ENCODE peak calls at places on chromosomes 1 and 21, in four cellular contexts. Q is K562, U is HL-60, A is GM12878. S is an unnamed sample.

GRCh38 chr1:224080082-224080774 is 33.7 kb upstream of the FBXO28 start:
- DNase-seq in U (no peak), Q (peak), A (no peak), S (no peak)

GRCh38 chr1:186710696-186711095 is 30.5 kb upstream of the PTGS2 start:
- DNase-seq in Q (no peak), A (no peak), U (no peak), S (no peak)

GRCh38 chr1:221439008-221439733 is 302.7 kb downstream of the DUSP10 start:
- DNase-seq in U (no peak), A (peak), Q (no peak), S (peak)

GRCh38 chr1:88375977-88376376 is 308.1 kb upstream of the PKN2 start:
- DNase-seq in U (no peak), A (no peak), Q (no peak), S (no peak)

GRCh38 chr1:162878000-162878596 is 17.1 kb upstream of the CCDC190 start:
- DNase-seq in A (no peak), Q (peak), U (no peak), S (no peak)

GRCh38 chr1:221069178-221069903 is 190.1 kb downstream of the HLX start:
- DNase-seq in U (no peak), Q (no peak), A (peak), S (no peak)

GRCh38 chr21:41428847-41429246 is 2.8 kb downstream of the MX1 start:
- DNase-seq in Q (no peak), U (no peak), A (no peak), S (no peak)

GRCh38 chr21:29504751-29505321 is 206.1 kb downstream of the BACH1 start:
- DNase-seq in U (no peak), Q (peak), A (no peak), S (no peak)

GRCh38 chr1:3612123-3612522 is 815 bp upstream of the MEGF6 start:
- DNase-seq in U (no peak), A (no peak), Q (no peak), S (no peak)

GRCh38 chr1:4113897-4114296 is 213.8 kb upstream of the C1orf174 start:
- DNase-seq in A (no peak), U (no peak), Q (no peak), S (no peak)

GRCh38 chr1:223245411-223245810 is 102.4 kb upstream of the TLR5 start:
- DNase-seq in Q (no peak), A (no peak), U (no peak), S (no peak)

GRCh38 chr1:206985162-206985749 is 15.0 kb upstream of the FCAMR start:
- DNase-seq in Q (no peak), U (no peak), A (no peak), S (no peak)

GRCh38 chr1:87478231-87478630 is 149.6 kb downstream of the LMO4 start:
- DNase-seq in A (no peak), U (no peak), Q (peak), S (no peak)

GRCh38 chr1:100539836-100540536 is 2.0 kb downstream of the GPR88 start:
- DNase-seq in Q (no peak), U (no peak), A (no peak), S (no peak)

GRCh38 chr1:84048820-84049219 is 49.9 kb upstream of the TTLL7 start:
- DNase-seq in U (no peak), Q (no peak), A (no peak), S (no peak)

GRCh38 chr1:41900611-41901444 is 17.9 kb downstream of the HIVEP3 start:
- DNase-seq in U (no peak), A (no peak), Q (no peak), S (no peak)

GRCh38 chr1:1066403-1067283 is 7.5 kb downstream of the RNF223 start:
- DNase-seq in Q (no peak), A (no peak), U (no peak), S (no peak)

GRCh38 chr21:35150562-35151226 is 101.6 kb upstream of the RUNX1 start:
- DNase-seq in U (no peak), Q (no peak), A (no peak), S (no peak)

GRCh38 chr21:42732033-42732410 is 78.6 kb downstream of the PDE9A start:
- DNase-seq in A (no peak), Q (no peak), U (no peak), S (no peak)

GRCh38 chr1:66300986-66301451 is 232.9 kb upstream of the SGIP1 start:
- DNase-seq in Q (no peak), U (no peak), A (peak), S (no peak)

GRCh38 chr1:119732465-119733168 is 20.9 kb downstream of the PHGDH start:
- DNase-seq in U (no peak), Q (no peak), A (no peak), S (no peak)

GRCh38 chr1:62541048-62541447 is 56.3 kb upstream of the ANGPTL3 start:
- DNase-seq in A (no peak), Q (no peak), U (no peak), S (no peak)

GRCh38 chr1:53246261-53247134 is 8.2 kb upstream of the MAGOH start:
- DNase-seq in U (no peak), A (no peak), Q (no peak), S (no peak)

GRCh38 chr1:14866841-14867626 is 268.5 kb downstream of the KAZN start:
- DNase-seq in U (no peak), A (no peak), Q (no peak), S (no peak)

GRCh38 chr21:16195476-16195875 is 465.7 kb downstream of the USP25 start:
- DNase-seq in Q (no peak), U (no peak), A (no peak), S (no peak)

GRCh38 chr1:14768589-14769304 is 170.3 kb downstream of the KAZN start:
- DNase-seq in U (no peak), A (no peak), Q (no peak), S (no peak)

GRCh38 chr21:43343992-43344886 is 82.7 kb downstream of the SIK1 start:
- DNase-seq in A (no peak), U (no peak), Q (no peak), S (no peak)

GRCh38 chr1:101995984-101996731 is 568 bp downstream of the OLFM3 start:
- DNase-seq in U (no peak), A (no peak), Q (no peak), S (no peak)

GRCh38 chr1:29732438-29732837 is 496.1 kb downstream of the PTPRU start:
- DNase-seq in A (no peak), U (no peak), Q (no peak), S (no peak)

GRCh38 chr1:3319874-3320245 is 134.6 kb upstream of the ARHGEF16 start:
- DNase-seq in U (peak), Q (peak), A (no peak), S (peak)

GRCh38 chr1:25661043-25661807 is 44.6 kb downstream of the MAN1C1 start:
- DNase-seq in A (no peak), U (peak), Q (no peak), S (no peak)
- TF ChIP-seq SPI1 in A (no peak), U (no peak), Q (no peak), S (no peak)

DNA sequence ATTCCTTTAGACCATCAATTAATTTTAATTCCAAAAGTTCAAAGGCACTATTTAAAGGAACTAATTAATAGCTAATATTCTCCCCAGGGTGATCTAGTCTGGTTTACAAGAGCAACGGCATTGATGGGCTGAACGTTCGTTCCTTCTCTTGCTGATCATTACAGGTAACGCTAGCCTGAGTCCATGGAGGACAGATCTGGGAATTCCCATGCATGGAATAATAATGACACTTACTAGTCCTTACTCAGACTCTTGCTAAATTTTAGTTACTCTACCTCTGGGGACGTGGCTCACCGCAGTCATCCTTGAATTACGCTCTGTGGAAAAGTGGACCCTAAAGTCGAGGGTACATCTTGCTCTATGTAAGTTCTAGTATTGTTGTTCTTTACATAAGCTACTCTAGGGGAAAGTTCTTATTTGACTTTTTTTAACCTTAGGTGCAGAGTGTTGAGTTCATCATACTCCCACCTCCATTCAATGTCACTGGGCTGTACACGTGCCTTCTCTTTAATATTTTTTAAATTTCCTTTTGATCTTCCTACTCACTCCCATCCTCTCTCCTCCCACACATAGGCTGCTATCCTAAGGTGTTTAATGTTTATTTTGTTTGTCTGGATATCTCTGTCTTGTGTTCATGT is 133.9 kb downstream of the ZNF281 start:
- DNase-seq in U (no peak), Q (no peak), A (no peak), S (no peak)
- TF ChIP-seq SPI1 in U (no peak), Q (no peak), A (no peak), S (no peak)

GRCh38 chr1:227059076-227059475 is 119.0 kb downstream of the COQ8A start:
- DNase-seq in A (no peak), Q (no peak), U (no peak), S (no peak)
- TF ChIP-seq SPI1 in A (no peak), Q (no peak), U (no peak), S (no peak)

DNA sequence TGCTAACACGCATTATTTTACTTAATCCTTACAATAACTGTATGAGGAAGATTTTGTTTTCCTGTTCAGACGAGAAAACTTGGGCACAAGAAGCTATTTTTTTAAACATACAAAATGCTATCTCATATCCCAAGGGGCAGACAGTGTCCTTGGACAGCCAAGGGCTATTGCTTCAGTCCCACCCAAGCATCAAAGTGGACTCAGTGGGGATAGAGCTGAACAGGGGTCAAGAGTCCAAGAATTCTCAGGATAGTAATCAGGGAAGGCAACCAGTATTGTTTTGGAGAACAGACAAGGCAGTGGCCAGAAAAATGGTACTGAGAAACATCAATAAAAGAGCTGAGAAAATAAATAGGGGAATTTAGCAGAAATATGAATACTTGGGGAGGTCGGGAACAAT is 465.7 kb downstream of the PLPP3 start:
- DNase-seq in Q (no peak), U (no peak), A (no peak), S (no peak)
- TF ChIP-seq SPI1 in Q (no peak), U (no peak), A (no peak), S (no peak)

GRCh38 chr1:226110249-226111108 is 48.0 kb downstream of the H3-3A start:
- DNase-seq in U (peak), A (peak), Q (peak), S (peak)
- TF ChIP-seq SPI1 in U (peak), A (no peak), Q (peak), S (peak)

GRCh38 chr1:59122527-59122926 is 174.4 kb upstream of the FGGY start:
- DNase-seq in U (no peak), A (no peak), Q (no peak), S (no peak)

GRCh38 chr1:59123081-59123675 is 173.7 kb upstream of the FGGY start:
- DNase-seq in A (no peak), Q (no peak), U (no peak), S (no peak)

GRCh38 chr1:59125154-59125553 is 171.7 kb upstream of the FGGY start:
- DNase-seq in A (no peak), Q (no peak), U (no peak), S (no peak)

GRCh38 chr1:59125711-59126320 is 171.1 kb upstream of the FGGY start:
- DNase-seq in U (no peak), Q (no peak), A (no peak), S (no peak)

GRCh38 chr1:59124166-59124565 is 172.7 kb upstream of the FGGY start:
- DNase-seq in Q (no peak), A (no peak), U (peak), S (no peak)
- TF ChIP-seq SPI1 in Q (no peak), A (no peak), U (no peak), S (no peak)

GRCh38 chr1:160376525-160377131 is 9.8 kb downstream of the NHLH1 start:
- DNase-seq in A (peak), U (peak), Q (peak), S (no peak)
- TF ChIP-seq SPI1 in A (no peak), U (no peak), Q (peak), S (peak)

DNA sequence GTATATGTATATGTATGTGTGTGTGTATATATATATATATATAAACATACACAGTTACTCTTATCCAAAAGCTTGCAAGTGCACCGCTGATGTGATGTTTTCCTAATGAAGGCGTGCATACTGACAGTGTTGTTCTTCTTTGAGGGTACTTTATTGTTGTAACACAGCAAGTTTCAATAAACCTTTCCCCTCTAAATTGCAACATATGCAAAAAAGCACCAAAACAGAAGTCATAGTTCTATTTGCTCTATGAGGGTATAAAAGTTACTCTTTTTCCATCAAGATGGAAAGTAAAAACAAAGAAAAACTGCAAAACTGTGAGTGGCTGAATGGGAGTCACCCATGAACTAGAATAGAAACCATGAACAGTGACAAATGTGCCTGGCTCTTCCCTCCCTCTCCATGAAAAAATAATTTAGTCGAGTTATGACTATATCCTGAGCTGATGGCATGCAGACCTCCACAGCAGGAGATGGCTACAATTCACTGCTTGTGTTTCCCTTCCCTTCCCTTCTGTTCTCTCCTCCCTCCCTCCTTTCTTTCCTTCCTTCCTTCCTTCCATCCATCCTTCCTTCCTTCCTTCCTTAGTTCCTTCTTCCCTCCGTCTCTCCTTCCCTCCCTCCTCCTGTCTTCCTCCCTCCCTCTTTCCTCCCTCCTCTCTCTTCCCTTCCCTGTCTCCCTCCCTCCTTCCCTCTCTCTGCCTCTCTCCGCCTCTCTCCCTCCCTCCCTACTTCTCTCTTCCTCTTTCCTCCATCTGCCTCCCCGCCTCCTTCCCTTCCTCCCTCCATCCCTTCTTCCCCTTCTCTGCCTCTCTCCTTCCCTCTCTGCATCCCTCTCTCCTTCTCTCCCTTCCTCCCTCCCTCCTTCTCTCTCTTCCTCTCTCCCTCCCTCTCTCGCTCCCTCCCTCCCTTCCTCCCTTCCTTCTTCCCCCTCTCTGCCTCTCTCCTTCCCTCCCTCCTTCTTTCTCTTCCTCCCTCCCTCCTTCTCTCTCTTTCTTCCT is 220.7 kb upstream of the POU3F1 start:
- DNase-seq in A (no peak), Q (no peak), U (peak), S (no peak)
- TF ChIP-seq SPI1 in A (no peak), Q (no peak), U (no peak), S (no peak)

S was measured in GM12891.